ENCODE peak calls at places on chromosomes 6 and 20, in four cellular contexts. R, H, K and P are unnamed samples. For H3K36me3, H3K27me3 and H3K4me1, the result is how much of the 10 kb centered on the place peaks cover.

GRCh38 chr6:72245565-72245964 is 359.2 kb downstream of the RIMS1 start:
- DNase-seq in R (no peak), H (peak), K (no peak), P (no peak)

GRCh38 chr20:32960849-32961731 is 43.1 kb downstream of the SUN5 start:
- DNase-seq in R (no peak), H (no peak), K (no peak), P (no peak)

GRCh38 chr6:84674395-84674794 is 90.0 kb downstream of the TBX18 start:
- DNase-seq in R (no peak), H (no peak), K (no peak), P (no peak)

GRCh38 chr6:160513836-160514235 is 150.2 kb downstream of the LPA start:
- DNase-seq in R (no peak), H (peak), K (no peak), P (no peak)

GRCh38 chr6:106114492-106114891 is 28.4 kb downstream of the PRDM1 start:
- DNase-seq in R (no peak), H (no peak), K (no peak), P (no peak)

GRCh38 chr6:1393641-1394283 is 4.4 kb downstream of the FOXF2 start:
- DNase-seq in R (no peak), H (peak), K (no peak), P (no peak)

GRCh38 chr6:3999800-4000661 is 78.9 kb downstream of the FAM217A start:
- DNase-seq in R (no peak), H (peak), K (no peak), P (no peak)

GRCh38 chr20:46509523-46509922 is 3.8 kb downstream of the ZNF334 start:
- DNase-seq in R (no peak), H (no peak), K (no peak), P (no peak)

GRCh38 chr20:34037121-34037520 is 43.4 kb downstream of the RALY start:
- DNase-seq in R (no peak), H (no peak), K (no peak), P (peak)

GRCh38 chr20:39623584-39624234 is 661.6 kb downstream of the DHX35 start:
- DNase-seq in R (no peak), H (no peak), K (no peak), P (no peak)

GRCh38 chr6:147909645-147910044 is 401.2 kb downstream of the SAMD5 start:
- DNase-seq in R (no peak), H (no peak), K (no peak), P (no peak)

GRCh38 chr6:111720931-111721496 is 115.3 kb upstream of the TRAF3IP2 start:
- DNase-seq in R (no peak), H (no peak), K (no peak), P (no peak)

GRCh38 chr6:111716325-111716724 is 110.6 kb upstream of the TRAF3IP2 start:
- DNase-seq in R (no peak), H (no peak), K (no peak), P (no peak)

GRCh38 chr6:111718990-111719389 is 113.3 kb upstream of the TRAF3IP2 start:
- DNase-seq in R (no peak), H (no peak), K (no peak), P (no peak)

GRCh38 chr6:111717621-111718020 is 111.9 kb upstream of the TRAF3IP2 start:
- DNase-seq in R (no peak), H (no peak), K (no peak), P (no peak)

GRCh38 chr6:111718326-111718725 is 112.6 kb upstream of the TRAF3IP2 start:
- DNase-seq in R (no peak), H (no peak), K (no peak), P (no peak)
- H3K36me3 ChIP-seq in R (under half), H (under half), K (under half), P (half or more)

GRCh38 chr20:56928007-56928406 is 298.9 kb downstream of the TFAP2C start:
- DNase-seq in R (no peak), H (peak), K (no peak), P (no peak)
- H3K27me3 ChIP-seq in R (under half), H (under half), K (half or more), P (under half)

GRCh38 chr6:46994933-46995332 is 47.2 kb downstream of the ADGRF1 start:
- DNase-seq in R (no peak), H (no peak), K (no peak), P (no peak)
- H3K4me1 ChIP-seq in R (under half), H (under half), K (under half), P (under half)

DNA sequence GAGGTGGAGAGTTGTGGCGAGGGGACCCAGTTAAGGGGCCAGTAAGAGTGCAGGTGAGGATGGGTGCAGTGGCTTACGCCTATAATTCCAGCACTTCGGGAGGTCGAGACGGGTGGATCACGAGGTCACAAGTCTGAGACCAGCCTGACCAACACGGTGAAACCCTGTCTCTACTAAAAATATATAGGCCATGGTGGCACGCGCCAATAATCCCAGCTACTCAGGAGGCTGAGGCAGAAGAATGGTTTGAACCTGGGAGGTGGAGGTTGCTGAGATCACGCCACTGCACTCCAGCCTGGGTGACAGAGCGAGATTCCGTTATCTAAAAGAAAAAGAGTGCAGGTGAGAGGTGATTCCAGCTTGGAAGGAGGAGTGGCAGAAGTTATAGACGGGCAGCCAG is 28.0 kb downstream of the PPP1R3G start:
- DNase-seq in R (no peak), H (no peak), K (no peak), P (no peak)
- H3K36me3 ChIP-seq in R (under half), H (under half), K (under half), P (under half)

DNA sequence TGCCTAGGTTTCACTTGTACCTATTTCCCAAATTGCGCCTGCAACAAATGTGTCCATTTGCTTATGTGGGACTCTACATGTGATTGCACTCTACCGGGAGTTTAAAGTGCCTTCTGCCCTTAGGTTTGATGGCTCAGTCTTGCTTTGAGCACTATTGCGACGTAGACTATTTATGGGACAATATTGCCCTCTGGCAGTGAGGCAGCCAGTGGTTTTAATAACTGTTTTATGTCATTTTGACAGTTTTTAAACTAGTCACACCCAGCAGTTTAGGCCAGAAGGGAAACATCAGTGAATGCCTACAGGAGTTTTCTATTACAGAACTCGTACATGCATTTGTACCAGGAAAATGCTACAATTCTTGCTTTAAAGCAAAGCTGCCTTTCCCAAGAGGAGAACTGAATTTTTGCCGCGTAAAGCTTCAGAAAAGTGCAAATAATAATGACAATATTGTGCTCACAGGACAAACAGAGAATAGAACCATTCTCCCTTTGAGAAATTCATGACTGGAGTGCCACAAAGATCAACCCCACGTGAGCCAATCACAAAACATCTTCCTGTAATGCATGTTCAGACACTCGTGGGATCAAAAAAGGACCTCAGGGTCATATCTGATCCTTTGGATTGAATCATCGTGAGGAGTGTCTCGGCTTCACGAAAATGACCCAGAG is 813.6 kb downstream of the KIF16B start:
- DNase-seq in R (no peak), H (no peak), K (peak), P (no peak)
- H3K27me3 ChIP-seq in R (under half), H (under half), K (under half), P (under half)

GRCh38 chr6:73516712-73517489 is 3.9 kb downstream of the EEF1A1 start:
- DNase-seq in R (no peak), H (no peak), K (no peak), P (no peak)

GRCh38 chr6:73520688-73521350 is at the start of gene EEF1A1:
- DNase-seq in R (peak), H (peak), K (peak), P (peak)

GRCh38 chr6:73521351-73522254 is 771 bp upstream of the EEF1A1 start:
- DNase-seq in R (peak), H (peak), K (peak), P (peak)

GRCh38 chr6:73523434-73524123 is 2.7 kb upstream of the EEF1A1 start:
- DNase-seq in R (peak), H (peak), K (no peak), P (peak)

GRCh38 chr6:73519943-73520687 is 717 bp downstream of the EEF1A1 start:
- DNase-seq in R (peak), H (peak), K (peak), P (peak)
- H3K4me1 ChIP-seq in R (under half), H (under half), K (under half), P (half or more)

GRCh38 chr6:134173936-134174789 is 121.7 kb upstream of the SLC2A12 start:
- DNase-seq in R (peak), H (peak), K (peak), P (peak)
- H3K36me3 ChIP-seq in R (under half), H (under half), K (under half), P (under half)

GRCh38 chr20:63180541-63181185 is 35.3 kb downstream of the YTHDF1 start:
- DNase-seq in R (no peak), H (no peak), K (no peak), P (no peak)
- H3K27me3 ChIP-seq in R (half or more), H (under half), K (half or more), P (under half)